ENCODE peak calls at places on chromosome 18, in nine cellular contexts. One of them, this sample, is unnamed.

GRCh38 chr18:3814840-3815239 is 364.9 kb downstream of the TGIF1 start:
- DNase-seq in neural progenitor cell: no peak
- DNase-seq in activated CD8-positive, alpha-beta memory T cell treated with anti-CD3 and anti-CD28 coated beads, Interleukin-2, amount 50 U/mL, for 48 hours: no peak
- DNase-seq in GM10248: no peak
- DNase-seq in M059J: no peak
- DNase-seq in substantia nigra: no peak
- DNase-seq in sigmoid colon: no peak
- DNase-seq in COLO829: no peak
- DNase-seq in Kasumi-1: no peak
- DNase-seq in this sample: no peak

GRCh38 chr18:55251186-55251995 is 292.1 kb upstream of the CCDC68 start:
- DNase-seq in neural progenitor cell: peak
- DNase-seq in activated CD8-positive, alpha-beta memory T cell treated with anti-CD3 and anti-CD28 coated beads, Interleukin-2, amount 50 U/mL, for 48 hours: no peak
- DNase-seq in GM10248: no peak
- DNase-seq in M059J: peak
- DNase-seq in substantia nigra: no peak
- DNase-seq in sigmoid colon: no peak
- DNase-seq in COLO829: no peak
- DNase-seq in Kasumi-1: no peak
- DNase-seq in this sample: no peak

GRCh38 chr18:45874501-45875184 is 49.2 kb downstream of the SIGLEC15 start:
- DNase-seq in neural progenitor cell: no peak
- DNase-seq in activated CD8-positive, alpha-beta memory T cell treated with anti-CD3 and anti-CD28 coated beads, Interleukin-2, amount 50 U/mL, for 48 hours: peak
- DNase-seq in GM10248: peak
- DNase-seq in M059J: peak
- DNase-seq in substantia nigra: no peak
- DNase-seq in sigmoid colon: no peak
- DNase-seq in COLO829: no peak
- DNase-seq in Kasumi-1: no peak
- DNase-seq in this sample: peak

GRCh38 chr18:35998967-35999366 is 26.5 kb downstream of the RMP24 start:
- DNase-seq in neural progenitor cell: no peak
- DNase-seq in activated CD8-positive, alpha-beta memory T cell treated with anti-CD3 and anti-CD28 coated beads, Interleukin-2, amount 50 U/mL, for 48 hours: no peak
- DNase-seq in GM10248: no peak
- DNase-seq in M059J: peak
- DNase-seq in substantia nigra: no peak
- DNase-seq in sigmoid colon: no peak
- DNase-seq in COLO829: no peak
- DNase-seq in Kasumi-1: peak
- DNase-seq in this sample: peak

GRCh38 chr18:49020129-49020528 is 69.4 kb upstream of the SMAD7 start:
- DNase-seq in neural progenitor cell: no peak
- DNase-seq in activated CD8-positive, alpha-beta memory T cell treated with anti-CD3 and anti-CD28 coated beads, Interleukin-2, amount 50 U/mL, for 48 hours: peak
- DNase-seq in GM10248: no peak
- DNase-seq in M059J: no peak
- DNase-seq in substantia nigra: no peak
- DNase-seq in sigmoid colon: no peak
- DNase-seq in COLO829: no peak
- DNase-seq in Kasumi-1: no peak
- DNase-seq in this sample: no peak

GRCh38 chr18:47984991-47985390 is 54.5 kb upstream of the SMAD2 start:
- DNase-seq in neural progenitor cell: no peak
- DNase-seq in activated CD8-positive, alpha-beta memory T cell treated with anti-CD3 and anti-CD28 coated beads, Interleukin-2, amount 50 U/mL, for 48 hours: no peak
- DNase-seq in GM10248: no peak
- DNase-seq in M059J: no peak
- DNase-seq in substantia nigra: no peak
- DNase-seq in sigmoid colon: no peak
- DNase-seq in COLO829: no peak
- DNase-seq in Kasumi-1: no peak
- DNase-seq in this sample: no peak

GRCh38 chr18:2932247-2933181 is 80.4 kb downstream of the LPIN2 start:
- DNase-seq in neural progenitor cell: peak
- DNase-seq in activated CD8-positive, alpha-beta memory T cell treated with anti-CD3 and anti-CD28 coated beads, Interleukin-2, amount 50 U/mL, for 48 hours: no peak
- DNase-seq in GM10248: peak
- DNase-seq in M059J: peak
- DNase-seq in substantia nigra: no peak
- DNase-seq in sigmoid colon: no peak
- DNase-seq in COLO829: peak
- DNase-seq in Kasumi-1: peak
- DNase-seq in this sample: peak

GRCh38 chr18:31581498-31582197 is 10.0 kb upstream of the TTR start:
- DNase-seq in neural progenitor cell: no peak
- DNase-seq in activated CD8-positive, alpha-beta memory T cell treated with anti-CD3 and anti-CD28 coated beads, Interleukin-2, amount 50 U/mL, for 48 hours: no peak
- DNase-seq in GM10248: no peak
- DNase-seq in M059J: peak
- DNase-seq in substantia nigra: no peak
- DNase-seq in sigmoid colon: no peak
- DNase-seq in COLO829: peak
- DNase-seq in Kasumi-1: peak
- DNase-seq in this sample: no peak

GRCh38 chr18:46324556-46324955 is 220.4 kb downstream of the HAUS1 start:
- DNase-seq in neural progenitor cell: no peak
- DNase-seq in activated CD8-positive, alpha-beta memory T cell treated with anti-CD3 and anti-CD28 coated beads, Interleukin-2, amount 50 U/mL, for 48 hours: no peak
- DNase-seq in GM10248: no peak
- DNase-seq in M059J: peak
- DNase-seq in substantia nigra: no peak
- DNase-seq in sigmoid colon: no peak
- DNase-seq in COLO829: peak
- DNase-seq in Kasumi-1: peak
- DNase-seq in this sample: peak

GRCh38 chr18:14221689-14222088 is 89.5 kb upstream of the ZNF519 start:
- DNase-seq in neural progenitor cell: no peak
- DNase-seq in activated CD8-positive, alpha-beta memory T cell treated with anti-CD3 and anti-CD28 coated beads, Interleukin-2, amount 50 U/mL, for 48 hours: no peak
- DNase-seq in GM10248: peak
- DNase-seq in M059J: no peak
- DNase-seq in substantia nigra: no peak
- DNase-seq in sigmoid colon: no peak
- DNase-seq in COLO829: no peak
- DNase-seq in Kasumi-1: no peak
- DNase-seq in this sample: no peak

GRCh38 chr18:67301592-67301991 is 214.9 kb downstream of the DSEL start:
- DNase-seq in neural progenitor cell: no peak
- DNase-seq in activated CD8-positive, alpha-beta memory T cell treated with anti-CD3 and anti-CD28 coated beads, Interleukin-2, amount 50 U/mL, for 48 hours: no peak
- DNase-seq in GM10248: no peak
- DNase-seq in M059J: peak
- DNase-seq in substantia nigra: no peak
- DNase-seq in sigmoid colon: no peak
- DNase-seq in COLO829: no peak
- DNase-seq in Kasumi-1: no peak
- DNase-seq in this sample: no peak

GRCh38 chr18:42746794-42747193 is 368.7 kb downstream of the RIT2 start:
- DNase-seq in neural progenitor cell: no peak
- DNase-seq in activated CD8-positive, alpha-beta memory T cell treated with anti-CD3 and anti-CD28 coated beads, Interleukin-2, amount 50 U/mL, for 48 hours: no peak
- DNase-seq in GM10248: no peak
- DNase-seq in M059J: no peak
- DNase-seq in substantia nigra: no peak
- DNase-seq in sigmoid colon: no peak
- DNase-seq in COLO829: no peak
- DNase-seq in Kasumi-1: no peak
- DNase-seq in this sample: no peak

GRCh38 chr18:11908182-11909080 is at the start of gene MPPE1:
- DNase-seq in neural progenitor cell: peak
- DNase-seq in activated CD8-positive, alpha-beta memory T cell treated with anti-CD3 and anti-CD28 coated beads, Interleukin-2, amount 50 U/mL, for 48 hours: peak
- DNase-seq in GM10248: peak
- DNase-seq in M059J: peak
- DNase-seq in substantia nigra: peak
- DNase-seq in sigmoid colon: peak
- DNase-seq in COLO829: peak
- DNase-seq in Kasumi-1: peak
- DNase-seq in this sample: peak

GRCh38 chr18:12744103-12744502 is 41.3 kb downstream of the PSMG2 start:
- DNase-seq in neural progenitor cell: no peak
- DNase-seq in activated CD8-positive, alpha-beta memory T cell treated with anti-CD3 and anti-CD28 coated beads, Interleukin-2, amount 50 U/mL, for 48 hours: no peak
- DNase-seq in GM10248: peak
- DNase-seq in M059J: peak
- DNase-seq in substantia nigra: no peak
- DNase-seq in sigmoid colon: no peak
- DNase-seq in COLO829: peak
- DNase-seq in Kasumi-1: peak
- DNase-seq in this sample: peak

GRCh38 chr18:78984941-78985784 is 5.5 kb downstream of the SALL3 start:
- DNase-seq in neural progenitor cell: peak
- DNase-seq in activated CD8-positive, alpha-beta memory T cell treated with anti-CD3 and anti-CD28 coated beads, Interleukin-2, amount 50 U/mL, for 48 hours: no peak
- DNase-seq in GM10248: peak
- DNase-seq in M059J: peak
- DNase-seq in substantia nigra: no peak
- DNase-seq in sigmoid colon: no peak
- DNase-seq in COLO829: no peak
- DNase-seq in Kasumi-1: peak
- DNase-seq in this sample: peak

This sample was measured in NB4.